ENCODE peak calls at places on chromosomes 7 and 10, in four cellular contexts. A, W, I and C are unnamed samples.

GRCh38 chr7:36181668-36182067 is 28.6 kb downstream of the EEPD1 start:
- DNase-seq in A (no peak), W (no peak), I (no peak), C (no peak)

GRCh38 chr7:22372863-22373262 is 15.9 kb upstream of the RAPGEF5 start:
- DNase-seq in A (no peak), W (no peak), I (peak; percentile 69), C (peak; percentile 35)

GRCh38 chr10:7572435-7572834 is 94.3 kb downstream of the ITIH5 start:
- DNase-seq in A (no peak), W (no peak), I (no peak), C (no peak)

GRCh38 chr10:86599729-86600128 is 54.6 kb upstream of the OPN4 start:
- DNase-seq in A (peak; percentile 28), W (peak; percentile 40), I (no peak), C (peak; percentile 63)

GRCh38 chr7:25014735-25015134 is 34.8 kb upstream of the OSBPL3 start:
- DNase-seq in A (no peak), W (peak; percentile 65), I (no peak), C (no peak)

GRCh38 chr10:72278668-72279393 is 5.1 kb downstream of the DDIT4 start:
- DNase-seq in A (no peak), W (no peak), I (no peak), C (no peak)

GRCh38 chr10:80357000-80357803 is 621 bp downstream of the DYDC2 start:
- DNase-seq in A (peak; percentile 66), W (no peak), I (no peak), C (no peak)

GRCh38 chr7:93883078-93883916 is 7.3 kb downstream of the TFPI2 start:
- DNase-seq in A (no peak), W (peak; percentile 62), I (no peak), C (no peak)

GRCh38 chr10:71854031-71854430 is 3.0 kb upstream of the PSAP start:
- DNase-seq in A (no peak), W (peak; percentile 57), I (no peak), C (no peak)

GRCh38 chr10:8056891-8057331 is 2.4 kb downstream of the GATA3 start:
- DNase-seq in A (peak; percentile 46), W (no peak), I (no peak), C (no peak)

GRCh38 chr10:75137533-75138438 is 26.3 kb downstream of the SAMD8 start:
- DNase-seq in A (no peak), W (peak; percentile 37), I (no peak), C (no peak)

GRCh38 chr7:20442951-20443350 is 112.3 kb downstream of the ITGB8 start:
- DNase-seq in A (no peak), W (no peak), I (no peak), C (no peak)

GRCh38 chr10:77586719-77587423 is 50.7 kb downstream of the KCNMA1 start:
- DNase-seq in A (no peak), W (peak; percentile 98), I (no peak), C (no peak)

GRCh38 chr7:30144659-30145321 is 10.0 kb downstream of the MTURN start:
- DNase-seq in A (no peak), W (no peak), I (no peak), C (no peak)

GRCh38 chr10:115580239-115580638 is 487.1 kb downstream of the ATRNL1 start:
- DNase-seq in A (no peak), W (no peak), I (no peak), C (no peak)

GRCh38 chr10:87761892-87762291 is 56.1 kb downstream of the ATAD1 start:
- DNase-seq in A (no peak), W (peak; percentile 86), I (peak; percentile 18), C (no peak)

GRCh38 chr10:62098278-62099121 is 170.1 kb downstream of the RTKN2 start:
- DNase-seq in A (no peak), W (no peak), I (no peak), C (no peak)

GRCh38 chr7:134458341-134458805 is 527 bp downstream of the AKR1B1 start:
- DNase-seq in A (peak; percentile 82), W (peak; percentile 45), I (peak; percentile 51), C (peak; percentile 47)

GRCh38 chr10:95334793-95335120 is 44.0 kb upstream of the PDLIM1 start:
- DNase-seq in A (no peak), W (no peak), I (no peak), C (no peak)
- H3K4me3 ChIP-seq in A (no peak overlapping the region), W (no peak overlapping the region), I (no peak overlapping the region), C (no peak overlapping the region)

GRCh38 chr10:131431978-131432690 is 120.6 kb upstream of the TCERG1L start:
- DNase-seq in A (no peak), W (no peak), I (no peak), C (no peak)

GRCh38 chr10:131429141-131429540 is 117.6 kb upstream of the TCERG1L start:
- DNase-seq in A (no peak), W (no peak), I (no peak), C (no peak)

GRCh38 chr10:131431541-131431940 is 120.0 kb upstream of the TCERG1L start:
- DNase-seq in A (no peak), W (no peak), I (no peak), C (no peak)

GRCh38 chr10:131429942-131430341 is 118.4 kb upstream of the TCERG1L start:
- DNase-seq in A (no peak), W (no peak), I (no peak), C (no peak)

GRCh38 chr10:131430716-131431402 is 119.3 kb upstream of the TCERG1L start:
- DNase-seq in A (no peak), W (no peak), I (no peak), C (no peak)
- TF ChIP-seq CTCF in A (no peak), W (no peak), I (no peak), C (no peak)

DNA sequence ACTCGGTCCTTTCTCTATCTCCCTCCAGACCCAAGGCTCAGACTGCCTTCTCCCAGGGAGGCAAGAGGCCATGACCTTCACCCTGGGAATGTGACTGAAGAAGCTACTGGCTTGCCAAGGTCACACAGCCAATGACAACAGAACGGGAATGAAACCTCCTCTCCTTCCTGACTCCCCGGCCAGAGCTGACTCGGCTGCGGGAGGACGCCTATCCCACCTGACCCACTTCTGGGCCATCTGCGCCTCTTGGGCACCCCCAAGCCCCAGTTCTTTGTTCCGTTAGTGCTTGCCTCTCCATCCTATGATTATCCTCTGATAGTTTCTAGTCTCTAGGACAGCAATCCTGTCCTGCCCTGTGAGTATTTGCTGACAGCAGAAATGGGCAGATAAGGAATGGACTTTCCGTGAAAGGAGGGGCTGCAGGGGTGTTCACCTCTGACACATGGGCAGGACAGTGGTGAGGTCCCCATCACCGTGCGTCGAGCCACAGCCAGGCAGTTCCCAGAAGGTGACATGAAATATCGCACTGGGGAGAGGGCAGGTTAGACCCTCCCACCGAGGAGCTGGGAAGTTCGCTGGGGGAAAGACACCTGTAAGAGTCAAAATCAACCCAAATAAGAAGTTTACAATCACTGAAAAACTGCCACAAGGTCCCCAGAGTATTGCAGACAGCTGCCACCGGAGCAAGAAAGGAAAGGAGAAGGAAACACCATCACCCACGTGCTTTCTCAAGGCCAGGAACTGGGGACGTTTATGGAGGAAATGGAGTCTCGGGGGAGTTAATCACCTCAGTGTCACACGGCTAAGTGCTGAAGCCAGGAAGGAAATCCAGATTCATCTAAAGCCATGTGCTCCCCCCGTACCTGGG is 63.1 kb downstream of the INSIG1 start:
- DNase-seq in A (no peak), W (no peak), I (no peak), C (no peak)
- H3K4me3 ChIP-seq in A (no peak overlapping the region), W (no peak overlapping the region), I (no peak overlapping the region), C (no peak overlapping the region)

DNA sequence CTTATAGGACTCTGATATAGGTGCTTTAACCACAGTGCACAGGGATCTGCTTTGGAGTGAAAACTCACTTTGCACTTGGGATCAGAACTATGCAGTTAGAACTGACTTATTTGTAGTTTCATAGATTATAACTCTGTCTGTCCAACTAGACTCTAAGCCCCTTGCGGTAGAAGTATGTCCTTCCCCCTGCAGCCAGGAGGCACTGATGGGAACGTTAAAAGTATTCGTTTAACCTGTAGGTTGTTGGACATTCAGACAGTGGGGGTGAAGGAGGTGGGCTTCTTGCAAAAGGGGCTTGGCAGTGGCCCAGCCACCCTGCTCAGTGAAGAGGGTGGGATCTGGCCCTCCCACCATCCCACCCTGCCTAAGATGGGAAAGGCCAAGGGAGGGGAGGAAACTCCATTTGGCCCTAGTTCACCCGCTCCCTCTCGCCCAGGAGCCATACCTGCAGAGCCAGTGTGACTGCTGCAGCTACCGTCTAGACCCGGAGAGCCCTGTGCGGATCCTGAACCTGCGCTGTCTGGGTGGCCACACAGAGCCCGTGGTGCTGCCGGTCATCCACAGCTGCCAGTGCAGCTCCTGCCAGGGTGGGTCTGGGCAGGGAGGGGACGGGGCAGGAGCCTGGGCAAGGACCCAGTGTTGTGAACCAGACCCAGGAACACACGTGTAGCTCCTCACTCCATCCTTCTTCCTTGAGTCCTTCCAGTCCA is 5.7 kb upstream of the ZNF862 start:
- DNase-seq in A (no peak), W (no peak), I (no peak), C (no peak)
- TF ChIP-seq CTCF in A (no peak), W (peak; percentile 30), I (no peak), C (no peak)